ENCODE peak calls at places on chromosomes 12 and 14, in nine cellular contexts. A is cerebellum; Y is NCI-H345; R is HFF-Myc; G is posterior cingulate gyrus; P is CD8-positive, alpha-beta memory T cell; N is psoas muscle; X is stimulated activated naive CD4-positive, alpha-beta T cell; Z is GM13976. H is an unnamed sample.
A peak's percentile ranks its signal among the peaks of the same experiment; 100 is the strongest.

GRCh38 chr12:7884687-7885086 is 12.0 kb upstream of the SLC2A14 start:
- DNase-seq in A (no peak), Y (no peak), R (no peak), G (no peak), P (no peak), N (no peak), X (no peak), Z (no peak), H (no peak)

GRCh38 chr12:106684497-106684896 is 90.0 kb upstream of the RIC8B start:
- DNase-seq in A (no peak), Y (no peak), R (no peak), G (no peak), P (no peak), N (no peak), X (no peak), Z (no peak), H (no peak)

GRCh38 chr12:69824028-69824427 is 999 bp upstream of the MYRFL start:
- DNase-seq in A (no peak), Y (no peak), R (no peak), G (no peak), P (no peak), N (no peak), X (no peak), Z (no peak), H (no peak)

GRCh38 chr14:102187044-102187443 is 47.3 kb downstream of the WDR20 start:
- DNase-seq in A (no peak), Y (no peak), R (peak; percentile 52), G (no peak), P (no peak), N (no peak), X (no peak), Z (no peak), H (no peak)

GRCh38 chr12:132456186-132456943 is 33.6 kb upstream of the FBRSL1 start:
- DNase-seq in A (no peak), Y (no peak), R (no peak), G (no peak), P (no peak), N (no peak), X (no peak), Z (no peak), H (no peak)

GRCh38 chr14:100804558-100805309 is 21.2 kb upstream of the MEG3 start:
- DNase-seq in A (no peak), Y (no peak), R (no peak), G (no peak), P (no peak), N (no peak), X (no peak), Z (no peak), H (no peak)

GRCh38 chr14:68810173-68811153 is 17.6 kb upstream of the ZFP36L1 start:
- DNase-seq in A (no peak), Y (no peak), R (no peak), G (no peak), P (no peak), N (no peak), X (no peak), Z (no peak), H (no peak)

GRCh38 chr12:127260959-127261358 is 1006.0 kb upstream of the TMEM132C start:
- DNase-seq in A (no peak), Y (no peak), R (no peak), G (no peak), P (no peak), N (no peak), X (no peak), Z (no peak), H (no peak)